ENCODE peak calls at places on chromosome 2, in five cellular contexts. X is cardiac muscle cell, Z is SJSA1, F is left ventricle myocardium inferior, V is BJ. A is an unnamed sample.

GRCh38 chr2:106147159-106147558 is 46.9 kb downstream of the UXS1 start:
- DNase-seq in V (peak), X (peak), F (no peak), Z (peak), A (no peak)

GRCh38 chr2:139872503-139872902 is 1092.3 kb upstream of the NXPH2 start:
- DNase-seq in X (no peak), Z (no peak), V (no peak), F (no peak), A (no peak)

GRCh38 chr2:134446431-134447091 is 192.7 kb downstream of the MGAT5 start:
- DNase-seq in V (no peak), Z (no peak), X (peak), F (no peak), A (peak)

GRCh38 chr2:217714268-217714643 is 288.5 kb downstream of the TNS1 start:
- DNase-seq in X (peak), Z (peak), V (no peak), F (peak), A (no peak)

GRCh38 chr2:15769676-15770075 is 170.7 kb upstream of the MYCN start:
- DNase-seq in Z (no peak), V (no peak), F (no peak), X (no peak), A (no peak)

GRCh38 chr2:108403494-108403893 is 25.7 kb downstream of the SULT1C4 start:
- DNase-seq in V (no peak), Z (peak), X (peak), F (no peak), A (peak)

GRCh38 chr2:120456867-120457266 is 110.9 kb downstream of the INHBB start:
- DNase-seq in F (no peak), Z (no peak), X (no peak), V (no peak), A (no peak)

GRCh38 chr2:207502199-207502598 is 27.6 kb upstream of the CREB1 start:
- DNase-seq in Z (no peak), V (no peak), X (no peak), F (peak), A (no peak)

GRCh38 chr2:159684796-159685195 is 27.5 kb upstream of the MARCHF7 start:
- DNase-seq in Z (no peak), V (no peak), X (peak), F (no peak), A (peak)

GRCh38 chr2:238964544-238965113 is 116.7 kb downstream of the TWIST2 start:
- DNase-seq in Z (peak), F (no peak), X (no peak), V (no peak), A (no peak)

GRCh38 chr2:157184161-157184910 is 73.2 kb upstream of the GALNT5 start:
- DNase-seq in F (no peak), V (no peak), X (no peak), Z (no peak), A (no peak)

GRCh38 chr2:238024986-238025385 is 35.8 kb upstream of the SCLY start:
- DNase-seq in X (peak), F (no peak), V (no peak), Z (no peak), A (peak)

GRCh38 chr2:44686561-44686960 is 254.9 kb upstream of the SIX3 start:
- DNase-seq in X (peak), V (no peak), F (no peak), Z (no peak), A (peak)

GRCh38 chr2:97970300-97971060 is 25.3 kb downstream of the TMEM131 start:
- DNase-seq in F (no peak), V (no peak), X (no peak), Z (no peak), A (no peak)

GRCh38 chr2:120594856-120595685 is 140.6 kb upstream of the GLI2 start:
- DNase-seq in V (no peak), F (no peak), Z (no peak), X (no peak), A (no peak)

GRCh38 chr2:166090900-166091299 is 36.9 kb downstream of the SCN1A start:
- DNase-seq in Z (no peak), F (no peak), X (peak), V (no peak), A (peak)

GRCh38 chr2:196590286-196590685 is 49.2 kb upstream of the CCDC150 start:
- DNase-seq in F (no peak), Z (no peak), V (no peak), X (peak), A (no peak)

GRCh38 chr2:42809876-42810125 is 17.4 kb upstream of the HAAO start:
- DNase-seq in Z (peak), X (peak), V (no peak), F (peak), A (no peak)

DNA sequence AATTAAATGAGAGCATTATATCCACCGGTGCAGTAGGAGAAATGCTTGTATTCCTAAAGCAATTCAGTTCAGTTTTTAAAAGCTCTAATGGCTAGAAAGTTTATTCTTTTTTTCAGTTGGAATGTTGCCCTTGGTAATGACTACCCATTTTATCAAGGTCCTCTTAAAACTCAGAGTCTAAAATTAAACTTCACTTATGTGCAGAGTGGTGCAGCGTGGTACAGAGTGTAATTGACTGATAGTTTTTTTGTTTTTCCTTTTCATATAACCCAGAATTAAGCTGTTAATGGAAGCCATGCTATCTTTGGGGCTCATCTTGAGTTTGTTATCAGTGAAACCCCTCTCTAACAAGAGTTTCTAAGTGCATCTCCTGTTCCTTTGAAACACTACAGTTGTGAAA is 21.4 kb downstream of the NCOA1 start:
- DNase-seq in Z (no peak), V (no peak), F (no peak), X (no peak), A (no peak)
- H3K4me3 ChIP-seq in Z (no peak), V (no peak), F (peak), X (no peak), A (no peak)

DNA sequence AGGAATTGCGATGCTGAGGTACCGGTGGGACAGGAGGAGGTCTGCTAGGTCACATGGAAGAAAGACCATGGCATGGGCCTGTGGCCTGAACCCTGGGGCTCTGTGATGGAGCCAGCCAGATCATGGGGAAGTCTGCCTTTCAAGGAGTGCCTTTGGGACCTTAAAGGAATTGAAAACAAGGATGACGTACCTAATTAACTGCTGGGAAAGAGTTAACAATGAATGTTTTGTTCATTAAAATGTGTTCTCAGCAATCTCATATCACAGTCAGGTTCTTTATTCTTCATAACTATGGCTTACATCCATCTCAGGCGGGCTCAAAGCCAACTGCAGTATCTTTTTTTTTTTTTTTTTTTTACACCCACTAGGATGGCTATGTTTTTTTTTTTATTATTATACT is 25.6 kb downstream of the TRPM8 start:
- DNase-seq in Z (no peak), F (no peak), X (no peak), V (no peak), A (no peak)
- H3K4me3 ChIP-seq in Z (no peak), F (no peak), X (no peak), V (no peak), A (no peak)

DNA sequence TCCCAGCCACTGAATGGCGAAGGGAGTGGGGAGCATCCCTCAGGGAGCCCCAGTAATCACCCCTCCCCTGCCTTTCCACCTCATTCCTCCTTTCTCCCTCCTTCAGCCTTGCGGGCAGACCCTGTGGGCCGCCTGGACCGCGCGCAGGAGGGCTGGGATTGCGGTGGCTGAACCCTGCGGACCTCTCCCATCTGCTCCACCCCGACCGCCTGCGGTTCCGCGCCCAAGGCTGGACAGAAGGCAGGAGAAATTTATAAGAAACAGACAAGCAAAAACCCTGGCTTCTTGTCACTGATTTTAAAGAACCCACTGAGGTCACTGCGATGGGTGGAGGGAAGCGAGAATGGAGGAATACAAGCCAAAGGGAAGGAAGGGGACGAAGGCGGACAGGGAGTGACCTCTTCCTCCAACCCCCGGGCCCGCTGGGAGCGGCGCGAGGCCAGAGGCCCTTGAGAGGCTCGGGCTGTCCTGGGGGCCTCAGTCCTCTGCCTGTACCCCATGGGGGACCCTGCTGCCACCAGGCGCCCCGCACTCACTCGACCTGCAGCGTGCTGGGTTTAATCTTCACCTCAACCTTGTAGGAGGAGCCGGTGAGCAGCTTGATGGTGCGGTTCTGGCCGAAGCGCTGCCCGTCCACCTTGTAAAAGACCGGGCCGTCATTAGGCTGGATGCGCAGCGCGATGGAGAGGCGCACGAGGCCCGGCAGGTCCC is 908 bp downstream of the CNRIP1 start:
- DNase-seq in V (no peak), X (peak), F (peak), Z (no peak), A (no peak)
- H3K4me3 ChIP-seq in V (peak), X (peak), F (peak), Z (peak), A (peak)

DNA sequence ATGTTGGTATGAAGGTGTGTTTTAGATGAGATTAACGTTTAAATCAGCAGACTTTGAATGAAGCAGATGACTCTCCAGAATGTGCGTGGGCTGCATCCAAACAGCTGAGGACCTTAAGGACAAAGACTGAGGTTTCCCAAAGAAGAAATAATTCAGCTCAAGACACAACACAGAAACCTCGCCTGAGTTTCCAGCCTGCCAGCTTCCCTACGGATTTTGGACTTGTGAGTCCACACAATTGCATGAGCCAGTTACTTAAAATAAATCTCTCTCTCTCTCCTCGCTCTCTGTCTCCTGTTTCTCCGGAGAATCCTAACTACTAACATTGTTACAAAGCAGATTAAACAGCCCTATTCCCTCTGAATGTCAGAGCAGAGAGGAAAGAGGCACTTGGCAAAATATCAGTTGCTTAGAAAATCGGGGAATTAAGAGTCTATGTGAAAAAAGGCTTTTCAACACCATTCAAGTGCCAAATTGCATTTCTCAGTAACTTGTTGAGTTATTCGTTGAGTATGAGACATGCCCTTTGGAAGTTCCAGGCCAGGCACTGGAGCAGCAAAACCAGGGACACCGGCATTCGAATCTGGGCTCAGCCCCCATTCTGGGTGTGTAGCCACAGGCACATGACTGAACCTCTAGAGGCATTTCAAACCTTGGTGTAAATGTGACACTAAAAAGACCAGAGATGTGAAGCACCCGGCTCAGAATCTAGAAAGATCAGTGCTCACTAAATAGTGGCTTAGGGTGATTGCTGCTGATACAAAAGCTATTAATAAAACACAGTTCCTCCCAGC is 174.6 kb upstream of the PID1 start:
- DNase-seq in Z (no peak), F (peak), V (peak), X (peak), A (peak)
- H3K4me3 ChIP-seq in Z (no peak), F (peak), V (no peak), X (no peak), A (peak)